ENCODE peak calls at places on chromosome 4, in seven cellular contexts. One of them, this sample, is unnamed.

GRCh38 chr4:16588170-16588569 is 310.3 kb downstream of the LDB2 start:
- DNase-seq in IMR-90: no peak
- DNase-seq in ovary: no peak
- DNase-seq in endothelial cell: no peak
- DNase-seq in heart right ventricle: no peak
- DNase-seq in K562: no peak
- DNase-seq in AG04450: no peak
- DNase-seq in this sample: no peak

GRCh38 chr4:123618606-123619005 is 222.0 kb downstream of the SPRY1 start:
- DNase-seq in IMR-90: no peak
- DNase-seq in ovary: no peak
- DNase-seq in endothelial cell: no peak
- DNase-seq in heart right ventricle: no peak
- DNase-seq in K562: no peak
- DNase-seq in AG04450: no peak
- DNase-seq in this sample: no peak

GRCh38 chr4:57023104-57023503 is 44.4 kb downstream of the POLR2B start:
- DNase-seq in IMR-90: peak; percentile 97
- DNase-seq in ovary: no peak
- DNase-seq in endothelial cell: no peak
- DNase-seq in heart right ventricle: no peak
- DNase-seq in K562: no peak
- DNase-seq in AG04450: peak; percentile 78
- DNase-seq in this sample: no peak

GRCh38 chr4:76213415-76214268 is at the start of gene SCARB2:
- DNase-seq in IMR-90: peak; percentile 84
- DNase-seq in ovary: peak; percentile 91
- DNase-seq in endothelial cell: peak; percentile 84
- DNase-seq in heart right ventricle: peak; percentile 92
- DNase-seq in K562: peak; percentile 81
- DNase-seq in AG04450: peak; percentile 38
- DNase-seq in this sample: peak; percentile 85

GRCh38 chr4:27888523-27888922 is 1027.9 kb downstream of the STIM2 start:
- DNase-seq in IMR-90: no peak
- DNase-seq in ovary: no peak
- DNase-seq in endothelial cell: no peak
- DNase-seq in heart right ventricle: no peak
- DNase-seq in K562: no peak
- DNase-seq in AG04450: no peak
- DNase-seq in this sample: no peak

GRCh38 chr4:12138478-12138877 is 709.8 kb upstream of the HS3ST1 start:
- DNase-seq in IMR-90: no peak
- DNase-seq in ovary: no peak
- DNase-seq in endothelial cell: no peak
- DNase-seq in heart right ventricle: no peak
- DNase-seq in K562: no peak
- DNase-seq in AG04450: no peak
- DNase-seq in this sample: no peak

GRCh38 chr4:14559641-14560040 is 442.6 kb upstream of the CPEB2 start:
- DNase-seq in IMR-90: no peak
- DNase-seq in ovary: no peak
- DNase-seq in endothelial cell: no peak
- DNase-seq in heart right ventricle: no peak
- DNase-seq in K562: no peak
- DNase-seq in AG04450: no peak
- DNase-seq in this sample: no peak

GRCh38 chr4:27692098-27692679 is 831.5 kb downstream of the STIM2 start:
- DNase-seq in IMR-90: peak; percentile 29
- DNase-seq in ovary: no peak
- DNase-seq in endothelial cell: peak; percentile 12
- DNase-seq in heart right ventricle: no peak
- DNase-seq in K562: peak; percentile 5
- DNase-seq in AG04450: no peak
- DNase-seq in this sample: peak; percentile 67

GRCh38 chr4:107733431-107733925 is 13.4 kb upstream of the PAPSS1 start:
- DNase-seq in IMR-90: no peak
- DNase-seq in ovary: no peak
- DNase-seq in endothelial cell: no peak
- DNase-seq in heart right ventricle: no peak
- DNase-seq in K562: no peak
- DNase-seq in AG04450: no peak
- DNase-seq in this sample: no peak

GRCh38 chr4:183823394-183823793 is 81.7 kb upstream of the STOX2 start:
- DNase-seq in IMR-90: peak; percentile 41
- DNase-seq in ovary: no peak
- DNase-seq in endothelial cell: no peak
- DNase-seq in heart right ventricle: peak; percentile 34
- DNase-seq in K562: no peak
- DNase-seq in AG04450: no peak
- DNase-seq in this sample: no peak

DNA sequence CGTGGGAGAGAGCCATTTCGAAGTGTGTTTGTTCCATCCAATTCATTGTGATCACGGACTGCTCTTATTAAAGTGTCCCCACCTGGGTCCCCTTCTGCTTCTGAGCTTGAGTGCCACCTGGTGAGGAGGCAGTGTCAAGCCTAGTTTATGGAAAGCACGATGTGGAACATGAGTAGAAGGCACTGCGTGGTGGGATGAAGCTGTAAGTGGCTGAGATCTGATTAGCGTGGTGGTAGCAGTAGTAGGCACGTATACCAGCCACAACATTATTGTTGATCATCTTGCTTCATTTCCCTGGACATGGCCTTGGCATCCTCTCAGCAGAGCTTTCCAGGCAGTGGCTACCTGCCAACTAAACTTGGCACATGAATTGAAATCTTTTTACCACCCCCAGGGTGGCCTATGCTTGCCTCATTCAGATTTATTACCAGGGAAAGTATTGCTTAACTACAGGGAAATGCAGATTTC is 46.4 kb downstream of the GPAT3 start:
- DNase-seq in IMR-90: no peak
- DNase-seq in ovary: no peak
- DNase-seq in endothelial cell: no peak
- DNase-seq in heart right ventricle: peak; percentile 16
- DNase-seq in K562: no peak
- DNase-seq in AG04450: no peak
- DNase-seq in this sample: peak; percentile 44
- TF ChIP-seq CTCF in IMR-90: no peak
- TF ChIP-seq CTCF in ovary: no peak
- TF ChIP-seq CTCF in endothelial cell: no peak
- TF ChIP-seq CTCF in heart right ventricle: no peak
- TF ChIP-seq CTCF in K562: no peak
- TF ChIP-seq CTCF in AG04450: no peak
- TF ChIP-seq CTCF in this sample: peak; percentile 28

GRCh38 chr4:77418333-77418732 is 187.3 kb upstream of the CXCL13 start:
- DNase-seq in IMR-90: no peak
- DNase-seq in ovary: no peak
- DNase-seq in endothelial cell: peak; percentile 18
- DNase-seq in heart right ventricle: no peak
- DNase-seq in K562: no peak
- DNase-seq in AG04450: no peak
- DNase-seq in this sample: peak; percentile 31
- TF ChIP-seq CTCF in IMR-90: no peak
- TF ChIP-seq CTCF in ovary: no peak
- TF ChIP-seq CTCF in endothelial cell: no peak
- TF ChIP-seq CTCF in heart right ventricle: no peak
- TF ChIP-seq CTCF in K562: peak; percentile 13
- TF ChIP-seq CTCF in AG04450: peak; percentile 19
- TF ChIP-seq CTCF in this sample: no peak

GRCh38 chr4:100682477-100683218 is 164.8 kb upstream of the EMCN start:
- DNase-seq in IMR-90: no peak
- DNase-seq in ovary: no peak
- DNase-seq in endothelial cell: no peak
- DNase-seq in heart right ventricle: no peak
- DNase-seq in K562: no peak
- DNase-seq in AG04450: no peak
- DNase-seq in this sample: no peak
- TF ChIP-seq CTCF in IMR-90: no peak
- TF ChIP-seq CTCF in ovary: no peak
- TF ChIP-seq CTCF in endothelial cell: no peak
- TF ChIP-seq CTCF in heart right ventricle: no peak
- TF ChIP-seq CTCF in K562: no peak
- TF ChIP-seq CTCF in AG04450: no peak
- TF ChIP-seq CTCF in this sample: no peak

DNA sequence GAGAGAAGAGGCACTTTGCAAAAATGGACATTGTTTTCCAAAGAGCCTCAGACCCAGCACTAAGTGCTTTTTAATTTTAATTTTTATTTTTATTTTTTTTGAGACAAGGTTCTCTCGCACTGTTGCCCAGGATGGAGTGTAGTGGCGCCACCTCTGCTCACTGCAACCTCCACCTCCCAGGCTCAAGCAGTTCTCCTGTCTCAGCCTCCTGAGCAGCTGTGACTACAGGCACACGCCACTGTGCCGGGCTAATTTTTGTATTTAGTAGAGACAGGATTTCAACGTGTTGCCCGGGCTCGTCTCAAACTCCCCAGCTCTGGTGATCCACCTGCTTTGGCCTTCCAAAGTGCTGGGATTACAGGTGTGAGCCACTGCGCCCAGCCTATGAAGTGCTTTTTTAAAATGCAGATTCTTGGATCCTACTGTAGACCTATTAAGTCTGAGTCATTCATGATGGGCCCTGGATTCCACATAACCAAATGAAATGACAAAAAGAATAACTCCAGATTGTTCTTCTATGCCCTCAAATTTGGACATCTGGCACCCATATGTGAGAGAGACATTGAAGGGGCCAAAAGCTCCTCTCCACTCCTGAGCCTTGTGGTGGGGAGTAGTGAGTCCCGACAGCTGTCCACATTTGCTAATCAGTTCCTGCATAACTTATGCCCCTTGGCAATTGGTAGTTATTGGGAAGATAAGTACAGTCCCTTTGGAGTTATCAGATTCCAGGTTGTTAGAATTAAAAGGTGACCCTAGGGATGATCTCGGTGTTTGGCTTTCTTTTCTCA is 3.6 kb downstream of the NOCT start:
- DNase-seq in IMR-90: peak; percentile 85
- DNase-seq in ovary: no peak
- DNase-seq in endothelial cell: no peak
- DNase-seq in heart right ventricle: no peak
- DNase-seq in K562: no peak
- DNase-seq in AG04450: peak; percentile 58
- DNase-seq in this sample: no peak
- TF ChIP-seq CTCF in IMR-90: no peak
- TF ChIP-seq CTCF in ovary: no peak
- TF ChIP-seq CTCF in endothelial cell: no peak
- TF ChIP-seq CTCF in heart right ventricle: no peak
- TF ChIP-seq CTCF in K562: no peak
- TF ChIP-seq CTCF in AG04450: no peak
- TF ChIP-seq CTCF in this sample: no peak

GRCh38 chr4:134762053-134762452 is 560.5 kb upstream of the PABPC4L start:
- DNase-seq in IMR-90: no peak
- DNase-seq in ovary: no peak
- DNase-seq in endothelial cell: no peak
- DNase-seq in heart right ventricle: no peak
- DNase-seq in K562: peak; percentile 5
- DNase-seq in AG04450: no peak
- DNase-seq in this sample: no peak

GRCh38 chr4:134753390-134753789 is 551.8 kb upstream of the PABPC4L start:
- DNase-seq in IMR-90: no peak
- DNase-seq in ovary: no peak
- DNase-seq in endothelial cell: no peak
- DNase-seq in heart right ventricle: no peak
- DNase-seq in K562: no peak
- DNase-seq in AG04450: no peak
- DNase-seq in this sample: no peak

DNA sequence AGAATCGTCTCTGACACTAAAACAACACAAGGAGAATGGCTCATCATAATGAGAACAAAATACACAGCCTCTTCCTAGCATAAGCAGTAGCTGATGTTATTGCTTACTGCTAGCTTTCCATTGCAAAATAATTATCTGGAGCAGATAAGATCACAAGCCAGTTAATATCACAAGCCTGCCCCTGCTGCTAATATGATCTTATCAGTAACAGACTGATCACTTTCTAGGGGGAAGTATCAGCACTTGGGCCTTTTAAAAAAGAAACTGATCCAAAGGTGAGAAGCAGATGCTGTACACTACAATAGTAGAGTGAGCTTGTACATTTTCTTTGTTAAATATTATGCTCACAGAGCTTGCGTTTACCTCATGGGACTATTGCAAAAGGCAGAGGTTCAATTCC is 554.9 kb upstream of the PABPC4L start:
- DNase-seq in IMR-90: no peak
- DNase-seq in ovary: no peak
- DNase-seq in endothelial cell: no peak
- DNase-seq in heart right ventricle: no peak
- DNase-seq in K562: no peak
- DNase-seq in AG04450: no peak
- DNase-seq in this sample: no peak
- TF ChIP-seq CTCF in IMR-90: no peak
- TF ChIP-seq CTCF in ovary: no peak
- TF ChIP-seq CTCF in endothelial cell: no peak
- TF ChIP-seq CTCF in heart right ventricle: no peak
- TF ChIP-seq CTCF in K562: no peak
- TF ChIP-seq CTCF in AG04450: no peak
- TF ChIP-seq CTCF in this sample: no peak

GRCh38 chr4:113762061-113762850 is 718 bp upstream of the CAMK2D start:
- DNase-seq in IMR-90: peak; percentile 100
- DNase-seq in ovary: peak; percentile 99
- DNase-seq in endothelial cell: peak; percentile 96
- DNase-seq in heart right ventricle: peak; percentile 98
- DNase-seq in K562: peak; percentile 77
- DNase-seq in AG04450: peak; percentile 100
- DNase-seq in this sample: peak; percentile 100
- TF ChIP-seq CTCF in IMR-90: peak; percentile 12
- TF ChIP-seq CTCF in ovary: no peak
- TF ChIP-seq CTCF in endothelial cell: no peak
- TF ChIP-seq CTCF in heart right ventricle: no peak
- TF ChIP-seq CTCF in K562: no peak
- TF ChIP-seq CTCF in AG04450: no peak
- TF ChIP-seq CTCF in this sample: no peak

GRCh38 chr4:25184056-25184455 is 23.8 kb upstream of the SEPSECS start:
- DNase-seq in IMR-90: no peak
- DNase-seq in ovary: no peak
- DNase-seq in endothelial cell: no peak
- DNase-seq in heart right ventricle: no peak
- DNase-seq in K562: peak; percentile 19
- DNase-seq in AG04450: no peak
- DNase-seq in this sample: no peak
- TF ChIP-seq CTCF in IMR-90: no peak
- TF ChIP-seq CTCF in ovary: no peak
- TF ChIP-seq CTCF in endothelial cell: no peak
- TF ChIP-seq CTCF in heart right ventricle: no peak
- TF ChIP-seq CTCF in K562: no peak
- TF ChIP-seq CTCF in AG04450: no peak
- TF ChIP-seq CTCF in this sample: no peak

DNA sequence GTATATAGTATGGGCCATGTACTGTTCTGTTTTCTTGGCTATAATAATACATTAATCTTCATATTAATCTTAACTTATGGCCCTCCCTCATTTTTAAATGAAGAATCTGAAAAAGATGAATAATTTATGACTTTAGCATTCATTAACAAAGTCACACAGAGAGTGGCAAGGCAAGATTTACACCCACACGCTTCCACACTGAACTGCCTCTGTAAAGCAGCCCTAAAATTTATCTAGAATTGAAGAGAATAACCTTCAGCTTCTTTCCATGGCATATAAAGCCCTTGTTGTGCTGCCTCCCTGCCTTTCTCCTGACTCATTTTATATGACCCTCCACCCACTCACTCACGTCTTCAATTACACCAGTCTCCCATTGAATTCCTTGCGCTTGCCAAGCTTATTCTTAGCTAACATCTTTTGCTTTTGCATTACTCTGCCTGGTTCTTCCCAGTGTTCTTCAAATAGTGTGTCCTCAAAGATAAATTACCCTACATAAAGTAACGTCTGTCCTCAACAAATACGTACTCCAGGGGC is 2649.3 kb downstream of the PCDH7 start:
- DNase-seq in IMR-90: peak; percentile 12
- DNase-seq in ovary: no peak
- DNase-seq in endothelial cell: no peak
- DNase-seq in heart right ventricle: no peak
- DNase-seq in K562: no peak
- DNase-seq in AG04450: peak; percentile 18
- DNase-seq in this sample: no peak
- TF ChIP-seq CTCF in IMR-90: no peak
- TF ChIP-seq CTCF in ovary: no peak
- TF ChIP-seq CTCF in endothelial cell: no peak
- TF ChIP-seq CTCF in heart right ventricle: no peak
- TF ChIP-seq CTCF in K562: no peak
- TF ChIP-seq CTCF in AG04450: no peak
- TF ChIP-seq CTCF in this sample: no peak

This sample was measured in GM12865.